ENCODE peak calls at places on chromosomes 3 and 15, in seven cellular contexts. One of them, this sample, is unnamed.

GRCh38 chr3:33942483-33943150 is 144.2 kb downstream of the PDCD6IP start:
- DNase-seq in cardiac fibroblast: peak; percentile 38
- DNase-seq in stimulated activated CD8-positive, alpha-beta memory T cell treated with anti-CD3 and anti-CD28 coated beads, Interleukin-12 subunit alpha, Interleukin-12 subunit beta, amount 100 ng/mL, for 4 hours: no peak
- DNase-seq in frontal cortex: no peak
- DNase-seq in natural killer cell: no peak
- DNase-seq in stimulated activated CD4-positive, alpha-beta T cell treated with anti-CD3 and anti-CD28 coated beads, Interleukin-15, amount 100 ng/mL, for 1 hour: no peak
- DNase-seq in osteoblast: peak; percentile 42
- DNase-seq in this sample: no peak

GRCh38 chr3:168025076-168025475 is 70.6 kb downstream of the GOLIM4 start:
- DNase-seq in cardiac fibroblast: peak; percentile 61
- DNase-seq in stimulated activated CD8-positive, alpha-beta memory T cell treated with anti-CD3 and anti-CD28 coated beads, Interleukin-12 subunit alpha, Interleukin-12 subunit beta, amount 100 ng/mL, for 4 hours: no peak
- DNase-seq in frontal cortex: no peak
- DNase-seq in natural killer cell: no peak
- DNase-seq in stimulated activated CD4-positive, alpha-beta T cell treated with anti-CD3 and anti-CD28 coated beads, Interleukin-15, amount 100 ng/mL, for 1 hour: no peak
- DNase-seq in osteoblast: peak; percentile 10
- DNase-seq in this sample: no peak

GRCh38 chr3:72488736-72489030 is 359.6 kb downstream of the SHQ1 start:
- DNase-seq in cardiac fibroblast: peak; percentile 68
- DNase-seq in stimulated activated CD8-positive, alpha-beta memory T cell treated with anti-CD3 and anti-CD28 coated beads, Interleukin-12 subunit alpha, Interleukin-12 subunit beta, amount 100 ng/mL, for 4 hours: no peak
- DNase-seq in frontal cortex: no peak
- DNase-seq in natural killer cell: no peak
- DNase-seq in stimulated activated CD4-positive, alpha-beta T cell treated with anti-CD3 and anti-CD28 coated beads, Interleukin-15, amount 100 ng/mL, for 1 hour: no peak
- DNase-seq in osteoblast: no peak
- DNase-seq in this sample: peak; percentile 34

GRCh38 chr3:21901504-21901903 is 150.5 kb upstream of the ZNF385D start:
- DNase-seq in cardiac fibroblast: no peak
- DNase-seq in stimulated activated CD8-positive, alpha-beta memory T cell treated with anti-CD3 and anti-CD28 coated beads, Interleukin-12 subunit alpha, Interleukin-12 subunit beta, amount 100 ng/mL, for 4 hours: no peak
- DNase-seq in frontal cortex: no peak
- DNase-seq in natural killer cell: no peak
- DNase-seq in stimulated activated CD4-positive, alpha-beta T cell treated with anti-CD3 and anti-CD28 coated beads, Interleukin-15, amount 100 ng/mL, for 1 hour: no peak
- DNase-seq in osteoblast: no peak
- DNase-seq in this sample: no peak

GRCh38 chr15:58704155-58704825 is 45.2 kb downstream of the ADAM10 start:
- DNase-seq in cardiac fibroblast: peak; percentile 39
- DNase-seq in stimulated activated CD8-positive, alpha-beta memory T cell treated with anti-CD3 and anti-CD28 coated beads, Interleukin-12 subunit alpha, Interleukin-12 subunit beta, amount 100 ng/mL, for 4 hours: no peak
- DNase-seq in frontal cortex: no peak
- DNase-seq in natural killer cell: no peak
- DNase-seq in stimulated activated CD4-positive, alpha-beta T cell treated with anti-CD3 and anti-CD28 coated beads, Interleukin-15, amount 100 ng/mL, for 1 hour: no peak
- DNase-seq in osteoblast: no peak
- DNase-seq in this sample: no peak

GRCh38 chr15:31433574-31433973 is 106.9 kb downstream of the KLF13 start:
- DNase-seq in cardiac fibroblast: no peak
- DNase-seq in stimulated activated CD8-positive, alpha-beta memory T cell treated with anti-CD3 and anti-CD28 coated beads, Interleukin-12 subunit alpha, Interleukin-12 subunit beta, amount 100 ng/mL, for 4 hours: no peak
- DNase-seq in frontal cortex: no peak
- DNase-seq in natural killer cell: no peak
- DNase-seq in stimulated activated CD4-positive, alpha-beta T cell treated with anti-CD3 and anti-CD28 coated beads, Interleukin-15, amount 100 ng/mL, for 1 hour: no peak
- DNase-seq in osteoblast: peak; percentile 41
- DNase-seq in this sample: no peak

GRCh38 chr15:92808611-92809063 is 91.5 kb upstream of the CHD2 start:
- DNase-seq in cardiac fibroblast: no peak
- DNase-seq in stimulated activated CD8-positive, alpha-beta memory T cell treated with anti-CD3 and anti-CD28 coated beads, Interleukin-12 subunit alpha, Interleukin-12 subunit beta, amount 100 ng/mL, for 4 hours: no peak
- DNase-seq in frontal cortex: peak; percentile 69
- DNase-seq in natural killer cell: no peak
- DNase-seq in stimulated activated CD4-positive, alpha-beta T cell treated with anti-CD3 and anti-CD28 coated beads, Interleukin-15, amount 100 ng/mL, for 1 hour: no peak
- DNase-seq in osteoblast: peak; percentile 95
- DNase-seq in this sample: no peak

GRCh38 chr3:42101048-42101447 is 9.9 kb downstream of the TRAK1 start:
- DNase-seq in cardiac fibroblast: peak; percentile 91
- DNase-seq in stimulated activated CD8-positive, alpha-beta memory T cell treated with anti-CD3 and anti-CD28 coated beads, Interleukin-12 subunit alpha, Interleukin-12 subunit beta, amount 100 ng/mL, for 4 hours: no peak
- DNase-seq in frontal cortex: no peak
- DNase-seq in natural killer cell: no peak
- DNase-seq in stimulated activated CD4-positive, alpha-beta T cell treated with anti-CD3 and anti-CD28 coated beads, Interleukin-15, amount 100 ng/mL, for 1 hour: no peak
- DNase-seq in osteoblast: peak; percentile 93
- DNase-seq in this sample: no peak

GRCh38 chr3:55405436-55405835 is 81.7 kb downstream of the WNT5A start:
- DNase-seq in cardiac fibroblast: peak; percentile 68
- DNase-seq in stimulated activated CD8-positive, alpha-beta memory T cell treated with anti-CD3 and anti-CD28 coated beads, Interleukin-12 subunit alpha, Interleukin-12 subunit beta, amount 100 ng/mL, for 4 hours: no peak
- DNase-seq in frontal cortex: no peak
- DNase-seq in natural killer cell: no peak
- DNase-seq in stimulated activated CD4-positive, alpha-beta T cell treated with anti-CD3 and anti-CD28 coated beads, Interleukin-15, amount 100 ng/mL, for 1 hour: no peak
- DNase-seq in osteoblast: no peak
- DNase-seq in this sample: no peak

GRCh38 chr3:45597581-45597980 is 3.0 kb downstream of the LIMD1 start:
- DNase-seq in cardiac fibroblast: no peak
- DNase-seq in stimulated activated CD8-positive, alpha-beta memory T cell treated with anti-CD3 and anti-CD28 coated beads, Interleukin-12 subunit alpha, Interleukin-12 subunit beta, amount 100 ng/mL, for 4 hours: no peak
- DNase-seq in frontal cortex: no peak
- DNase-seq in natural killer cell: no peak
- DNase-seq in stimulated activated CD4-positive, alpha-beta T cell treated with anti-CD3 and anti-CD28 coated beads, Interleukin-15, amount 100 ng/mL, for 1 hour: no peak
- DNase-seq in osteoblast: no peak
- DNase-seq in this sample: no peak

GRCh38 chr3:36461588-36461987 is 81.3 kb downstream of the STAC start:
- DNase-seq in cardiac fibroblast: peak; percentile 49
- DNase-seq in stimulated activated CD8-positive, alpha-beta memory T cell treated with anti-CD3 and anti-CD28 coated beads, Interleukin-12 subunit alpha, Interleukin-12 subunit beta, amount 100 ng/mL, for 4 hours: no peak
- DNase-seq in frontal cortex: no peak
- DNase-seq in natural killer cell: no peak
- DNase-seq in stimulated activated CD4-positive, alpha-beta T cell treated with anti-CD3 and anti-CD28 coated beads, Interleukin-15, amount 100 ng/mL, for 1 hour: no peak
- DNase-seq in osteoblast: no peak
- DNase-seq in this sample: peak; percentile 53

GRCh38 chr3:101994386-101994785 is 145.1 kb downstream of the NFKBIZ start:
- DNase-seq in cardiac fibroblast: no peak
- DNase-seq in stimulated activated CD8-positive, alpha-beta memory T cell treated with anti-CD3 and anti-CD28 coated beads, Interleukin-12 subunit alpha, Interleukin-12 subunit beta, amount 100 ng/mL, for 4 hours: no peak
- DNase-seq in frontal cortex: no peak
- DNase-seq in natural killer cell: no peak
- DNase-seq in stimulated activated CD4-positive, alpha-beta T cell treated with anti-CD3 and anti-CD28 coated beads, Interleukin-15, amount 100 ng/mL, for 1 hour: no peak
- DNase-seq in osteoblast: no peak
- DNase-seq in this sample: no peak

GRCh38 chr3:58388550-58389061 is 45.0 kb downstream of the PDHB start:
- DNase-seq in cardiac fibroblast: peak; percentile 68
- DNase-seq in stimulated activated CD8-positive, alpha-beta memory T cell treated with anti-CD3 and anti-CD28 coated beads, Interleukin-12 subunit alpha, Interleukin-12 subunit beta, amount 100 ng/mL, for 4 hours: no peak
- DNase-seq in frontal cortex: peak; percentile 40
- DNase-seq in natural killer cell: no peak
- DNase-seq in stimulated activated CD4-positive, alpha-beta T cell treated with anti-CD3 and anti-CD28 coated beads, Interleukin-15, amount 100 ng/mL, for 1 hour: no peak
- DNase-seq in osteoblast: peak; percentile 88
- DNase-seq in this sample: peak; percentile 46

GRCh38 chr15:88982304-88982945 is 69.2 kb upstream of the MFGE8 start:
- DNase-seq in cardiac fibroblast: peak; percentile 97
- DNase-seq in stimulated activated CD8-positive, alpha-beta memory T cell treated with anti-CD3 and anti-CD28 coated beads, Interleukin-12 subunit alpha, Interleukin-12 subunit beta, amount 100 ng/mL, for 4 hours: no peak
- DNase-seq in frontal cortex: peak; percentile 12
- DNase-seq in natural killer cell: no peak
- DNase-seq in stimulated activated CD4-positive, alpha-beta T cell treated with anti-CD3 and anti-CD28 coated beads, Interleukin-15, amount 100 ng/mL, for 1 hour: no peak
- DNase-seq in osteoblast: peak; percentile 93
- DNase-seq in this sample: peak; percentile 19

GRCh38 chr15:92453611-92454010 is 59.9 kb downstream of the ST8SIA2 start:
- DNase-seq in cardiac fibroblast: no peak
- DNase-seq in stimulated activated CD8-positive, alpha-beta memory T cell treated with anti-CD3 and anti-CD28 coated beads, Interleukin-12 subunit alpha, Interleukin-12 subunit beta, amount 100 ng/mL, for 4 hours: no peak
- DNase-seq in frontal cortex: no peak
- DNase-seq in natural killer cell: no peak
- DNase-seq in stimulated activated CD4-positive, alpha-beta T cell treated with anti-CD3 and anti-CD28 coated beads, Interleukin-15, amount 100 ng/mL, for 1 hour: no peak
- DNase-seq in osteoblast: no peak
- DNase-seq in this sample: no peak

GRCh38 chr3:13214847-13215472 is 141.7 kb upstream of the IQSEC1 start:
- DNase-seq in cardiac fibroblast: no peak
- DNase-seq in stimulated activated CD8-positive, alpha-beta memory T cell treated with anti-CD3 and anti-CD28 coated beads, Interleukin-12 subunit alpha, Interleukin-12 subunit beta, amount 100 ng/mL, for 4 hours: no peak
- DNase-seq in frontal cortex: no peak
- DNase-seq in natural killer cell: no peak
- DNase-seq in stimulated activated CD4-positive, alpha-beta T cell treated with anti-CD3 and anti-CD28 coated beads, Interleukin-15, amount 100 ng/mL, for 1 hour: no peak
- DNase-seq in osteoblast: peak; percentile 65
- DNase-seq in this sample: no peak

GRCh38 chr15:80638553-80639167 is 56.5 kb upstream of the ABHD17C start:
- DNase-seq in cardiac fibroblast: no peak
- DNase-seq in stimulated activated CD8-positive, alpha-beta memory T cell treated with anti-CD3 and anti-CD28 coated beads, Interleukin-12 subunit alpha, Interleukin-12 subunit beta, amount 100 ng/mL, for 4 hours: no peak
- DNase-seq in frontal cortex: no peak
- DNase-seq in natural killer cell: no peak
- DNase-seq in stimulated activated CD4-positive, alpha-beta T cell treated with anti-CD3 and anti-CD28 coated beads, Interleukin-15, amount 100 ng/mL, for 1 hour: no peak
- DNase-seq in osteoblast: no peak
- DNase-seq in this sample: no peak

GRCh38 chr3:123406598-123406997 is 42.3 kb downstream of the ADCY5 start:
- DNase-seq in cardiac fibroblast: peak; percentile 9
- DNase-seq in stimulated activated CD8-positive, alpha-beta memory T cell treated with anti-CD3 and anti-CD28 coated beads, Interleukin-12 subunit alpha, Interleukin-12 subunit beta, amount 100 ng/mL, for 4 hours: no peak
- DNase-seq in frontal cortex: no peak
- DNase-seq in natural killer cell: no peak
- DNase-seq in stimulated activated CD4-positive, alpha-beta T cell treated with anti-CD3 and anti-CD28 coated beads, Interleukin-15, amount 100 ng/mL, for 1 hour: no peak
- DNase-seq in osteoblast: no peak
- DNase-seq in this sample: no peak

GRCh38 chr3:15325228-15325627 is 7.2 kb downstream of the SH3BP5 start:
- DNase-seq in cardiac fibroblast: peak; percentile 72
- DNase-seq in stimulated activated CD8-positive, alpha-beta memory T cell treated with anti-CD3 and anti-CD28 coated beads, Interleukin-12 subunit alpha, Interleukin-12 subunit beta, amount 100 ng/mL, for 4 hours: no peak
- DNase-seq in frontal cortex: no peak
- DNase-seq in natural killer cell: no peak
- DNase-seq in stimulated activated CD4-positive, alpha-beta T cell treated with anti-CD3 and anti-CD28 coated beads, Interleukin-15, amount 100 ng/mL, for 1 hour: no peak
- DNase-seq in osteoblast: peak; percentile 76
- DNase-seq in this sample: no peak

GRCh38 chr3:194275721-194276120 is 75.4 kb downstream of the CPN2 start:
- DNase-seq in cardiac fibroblast: no peak
- DNase-seq in stimulated activated CD8-positive, alpha-beta memory T cell treated with anti-CD3 and anti-CD28 coated beads, Interleukin-12 subunit alpha, Interleukin-12 subunit beta, amount 100 ng/mL, for 4 hours: no peak
- DNase-seq in frontal cortex: no peak
- DNase-seq in natural killer cell: no peak
- DNase-seq in stimulated activated CD4-positive, alpha-beta T cell treated with anti-CD3 and anti-CD28 coated beads, Interleukin-15, amount 100 ng/mL, for 1 hour: no peak
- DNase-seq in osteoblast: no peak
- DNase-seq in this sample: no peak

GRCh38 chr15:63494406-63494805 is 10.0 kb upstream of the USP3 start:
- DNase-seq in cardiac fibroblast: no peak
- DNase-seq in stimulated activated CD8-positive, alpha-beta memory T cell treated with anti-CD3 and anti-CD28 coated beads, Interleukin-12 subunit alpha, Interleukin-12 subunit beta, amount 100 ng/mL, for 4 hours: no peak
- DNase-seq in frontal cortex: no peak
- DNase-seq in natural killer cell: no peak
- DNase-seq in stimulated activated CD4-positive, alpha-beta T cell treated with anti-CD3 and anti-CD28 coated beads, Interleukin-15, amount 100 ng/mL, for 1 hour: no peak
- DNase-seq in osteoblast: no peak
- DNase-seq in this sample: no peak

GRCh38 chr3:58952128-58952917 is 97.5 kb downstream of the CFAP20DC start:
- DNase-seq in cardiac fibroblast: peak; percentile 45
- DNase-seq in stimulated activated CD8-positive, alpha-beta memory T cell treated with anti-CD3 and anti-CD28 coated beads, Interleukin-12 subunit alpha, Interleukin-12 subunit beta, amount 100 ng/mL, for 4 hours: no peak
- DNase-seq in frontal cortex: no peak
- DNase-seq in natural killer cell: no peak
- DNase-seq in stimulated activated CD4-positive, alpha-beta T cell treated with anti-CD3 and anti-CD28 coated beads, Interleukin-15, amount 100 ng/mL, for 1 hour: no peak
- DNase-seq in osteoblast: peak; percentile 27
- DNase-seq in this sample: no peak

GRCh38 chr3:59566481-59566975 is 516.7 kb upstream of the CFAP20DC start:
- DNase-seq in cardiac fibroblast: no peak
- DNase-seq in stimulated activated CD8-positive, alpha-beta memory T cell treated with anti-CD3 and anti-CD28 coated beads, Interleukin-12 subunit alpha, Interleukin-12 subunit beta, amount 100 ng/mL, for 4 hours: no peak
- DNase-seq in frontal cortex: no peak
- DNase-seq in natural killer cell: no peak
- DNase-seq in stimulated activated CD4-positive, alpha-beta T cell treated with anti-CD3 and anti-CD28 coated beads, Interleukin-15, amount 100 ng/mL, for 1 hour: no peak
- DNase-seq in osteoblast: no peak
- DNase-seq in this sample: no peak

GRCh38 chr3:129665024-129665768 is 58.7 kb upstream of the PLXND1 start:
- DNase-seq in cardiac fibroblast: peak; percentile 77
- DNase-seq in stimulated activated CD8-positive, alpha-beta memory T cell treated with anti-CD3 and anti-CD28 coated beads, Interleukin-12 subunit alpha, Interleukin-12 subunit beta, amount 100 ng/mL, for 4 hours: no peak
- DNase-seq in frontal cortex: no peak
- DNase-seq in natural killer cell: no peak
- DNase-seq in stimulated activated CD4-positive, alpha-beta T cell treated with anti-CD3 and anti-CD28 coated beads, Interleukin-15, amount 100 ng/mL, for 1 hour: no peak
- DNase-seq in osteoblast: peak; percentile 71
- DNase-seq in this sample: no peak

GRCh38 chr3:192169332-192169915 is 557.9 kb downstream of the FGF12 start:
- DNase-seq in cardiac fibroblast: peak; percentile 55
- DNase-seq in stimulated activated CD8-positive, alpha-beta memory T cell treated with anti-CD3 and anti-CD28 coated beads, Interleukin-12 subunit alpha, Interleukin-12 subunit beta, amount 100 ng/mL, for 4 hours: no peak
- DNase-seq in frontal cortex: no peak
- DNase-seq in natural killer cell: no peak
- DNase-seq in stimulated activated CD4-positive, alpha-beta T cell treated with anti-CD3 and anti-CD28 coated beads, Interleukin-15, amount 100 ng/mL, for 1 hour: no peak
- DNase-seq in osteoblast: peak; percentile 1
- DNase-seq in this sample: peak; percentile 74

GRCh38 chr15:26981492-26981891 is 10.5 kb downstream of the GABRG3 start:
- DNase-seq in cardiac fibroblast: no peak
- DNase-seq in stimulated activated CD8-positive, alpha-beta memory T cell treated with anti-CD3 and anti-CD28 coated beads, Interleukin-12 subunit alpha, Interleukin-12 subunit beta, amount 100 ng/mL, for 4 hours: no peak
- DNase-seq in frontal cortex: no peak
- DNase-seq in natural killer cell: no peak
- DNase-seq in stimulated activated CD4-positive, alpha-beta T cell treated with anti-CD3 and anti-CD28 coated beads, Interleukin-15, amount 100 ng/mL, for 1 hour: no peak
- DNase-seq in osteoblast: no peak
- DNase-seq in this sample: no peak

GRCh38 chr3:82329300-82329699 is 567.9 kb upstream of the GBE1 start:
- DNase-seq in cardiac fibroblast: peak; percentile 11
- DNase-seq in stimulated activated CD8-positive, alpha-beta memory T cell treated with anti-CD3 and anti-CD28 coated beads, Interleukin-12 subunit alpha, Interleukin-12 subunit beta, amount 100 ng/mL, for 4 hours: no peak
- DNase-seq in frontal cortex: no peak
- DNase-seq in natural killer cell: no peak
- DNase-seq in stimulated activated CD4-positive, alpha-beta T cell treated with anti-CD3 and anti-CD28 coated beads, Interleukin-15, amount 100 ng/mL, for 1 hour: no peak
- DNase-seq in osteoblast: no peak
- DNase-seq in this sample: no peak

GRCh38 chr15:33988384-33988783 is 20.1 kb downstream of the CHRM5 start:
- DNase-seq in cardiac fibroblast: peak; percentile 33
- DNase-seq in stimulated activated CD8-positive, alpha-beta memory T cell treated with anti-CD3 and anti-CD28 coated beads, Interleukin-12 subunit alpha, Interleukin-12 subunit beta, amount 100 ng/mL, for 4 hours: no peak
- DNase-seq in frontal cortex: no peak
- DNase-seq in natural killer cell: no peak
- DNase-seq in stimulated activated CD4-positive, alpha-beta T cell treated with anti-CD3 and anti-CD28 coated beads, Interleukin-15, amount 100 ng/mL, for 1 hour: no peak
- DNase-seq in osteoblast: no peak
- DNase-seq in this sample: no peak

GRCh38 chr3:184261270-184262165 is at the start of gene CAMK2N2:
- DNase-seq in cardiac fibroblast: peak; percentile 47
- DNase-seq in stimulated activated CD8-positive, alpha-beta memory T cell treated with anti-CD3 and anti-CD28 coated beads, Interleukin-12 subunit alpha, Interleukin-12 subunit beta, amount 100 ng/mL, for 4 hours: peak; percentile 43
- DNase-seq in frontal cortex: peak; percentile 86
- DNase-seq in natural killer cell: peak; percentile 45
- DNase-seq in stimulated activated CD4-positive, alpha-beta T cell treated with anti-CD3 and anti-CD28 coated beads, Interleukin-15, amount 100 ng/mL, for 1 hour: no peak
- DNase-seq in osteoblast: peak; percentile 98
- DNase-seq in this sample: no peak

GRCh38 chr3:134328147-134328591 is 46.1 kb downstream of the AMOTL2 start:
- DNase-seq in cardiac fibroblast: peak; percentile 94
- DNase-seq in stimulated activated CD8-positive, alpha-beta memory T cell treated with anti-CD3 and anti-CD28 coated beads, Interleukin-12 subunit alpha, Interleukin-12 subunit beta, amount 100 ng/mL, for 4 hours: no peak
- DNase-seq in frontal cortex: no peak
- DNase-seq in natural killer cell: no peak
- DNase-seq in stimulated activated CD4-positive, alpha-beta T cell treated with anti-CD3 and anti-CD28 coated beads, Interleukin-15, amount 100 ng/mL, for 1 hour: no peak
- DNase-seq in osteoblast: peak; percentile 81
- DNase-seq in this sample: peak; percentile 81

This sample was measured in astrocyte of the cerebellum.